ENCODE peak calls at places on chromosomes 13 and 19, in four cellular contexts. One of them, this sample, is unnamed.

GRCh38 chr13:111652676-111653075 is 332.2 kb downstream of the TEX29 start:
- DNase-seq in AG04450: no peak
- DNase-seq in progenitor cell of endocrine pancreas: no peak
- DNase-seq in astrocyte of the spinal cord: no peak
- DNase-seq in this sample: no peak

GRCh38 chr13:104525467-104525866 is 1459.2 kb upstream of the SLC10A2 start:
- DNase-seq in AG04450: no peak
- DNase-seq in progenitor cell of endocrine pancreas: no peak
- DNase-seq in astrocyte of the spinal cord: no peak
- DNase-seq in this sample: peak; percentile 52

GRCh38 chr19:14517840-14518505 is at the start of gene DNAJB1:
- DNase-seq in AG04450: no peak
- DNase-seq in progenitor cell of endocrine pancreas: peak; percentile 46
- DNase-seq in astrocyte of the spinal cord: peak; percentile 94
- DNase-seq in this sample: peak; percentile 96

GRCh38 chr13:113837554-113838355 is 26.1 kb downstream of the GAS6 start:
- DNase-seq in AG04450: peak; percentile 97
- DNase-seq in progenitor cell of endocrine pancreas: no peak
- DNase-seq in astrocyte of the spinal cord: peak; percentile 100
- DNase-seq in this sample: no peak

GRCh38 chr19:38057954-38058690 is 151.1 kb downstream of the SIPA1L3 start:
- DNase-seq in AG04450: no peak
- DNase-seq in progenitor cell of endocrine pancreas: peak; percentile 24
- DNase-seq in astrocyte of the spinal cord: no peak
- DNase-seq in this sample: no peak

GRCh38 chr19:391199-391557 is 17.8 kb downstream of the C2CD4C start:
- DNase-seq in AG04450: no peak
- DNase-seq in progenitor cell of endocrine pancreas: no peak
- DNase-seq in astrocyte of the spinal cord: no peak
- DNase-seq in this sample: no peak

GRCh38 chr19:41707871-41708371 is 505 bp upstream of the CEACAM5 start:
- DNase-seq in AG04450: no peak
- DNase-seq in progenitor cell of endocrine pancreas: no peak
- DNase-seq in astrocyte of the spinal cord: no peak
- DNase-seq in this sample: no peak

GRCh38 chr19:47035495-47036232 is 12.8 kb downstream of the TMEM160 start:
- DNase-seq in AG04450: peak; percentile 47
- DNase-seq in progenitor cell of endocrine pancreas: peak; percentile 96
- DNase-seq in astrocyte of the spinal cord: peak; percentile 79
- DNase-seq in this sample: no peak

GRCh38 chr19:3716147-3716668 is 8.0 kb downstream of the TJP3 start:
- DNase-seq in AG04450: no peak
- DNase-seq in progenitor cell of endocrine pancreas: no peak
- DNase-seq in astrocyte of the spinal cord: no peak
- DNase-seq in this sample: no peak

GRCh38 chr13:77529501-77529840 is 6.0 kb upstream of the SCEL start:
- DNase-seq in AG04450: no peak
- DNase-seq in progenitor cell of endocrine pancreas: no peak
- DNase-seq in astrocyte of the spinal cord: no peak
- DNase-seq in this sample: no peak

DNA sequence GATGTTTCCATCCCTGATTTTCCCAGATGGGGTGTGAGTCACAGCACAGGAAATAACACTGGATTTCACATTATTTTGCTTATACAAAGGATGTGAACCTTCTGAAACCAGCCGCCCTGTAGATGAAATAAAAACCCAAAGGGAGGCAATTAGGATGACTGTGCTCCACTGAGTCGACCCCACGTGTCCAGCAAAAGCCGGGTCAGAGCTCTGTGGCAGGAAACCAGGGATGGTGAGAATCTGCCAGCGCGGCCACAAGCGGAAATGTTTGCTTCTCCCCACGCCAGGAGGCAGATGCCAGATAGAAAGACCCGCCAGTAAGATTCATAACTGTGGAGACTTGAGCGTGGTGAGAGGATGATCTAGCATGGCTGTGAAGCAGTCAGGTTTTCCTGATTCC is 764.4 kb downstream of the LIG4 start:
- DNase-seq in AG04450: peak; percentile 96
- DNase-seq in progenitor cell of endocrine pancreas: no peak
- DNase-seq in astrocyte of the spinal cord: peak; percentile 99
- DNase-seq in this sample: peak; percentile 92
- TF ChIP-seq CTCF in AG04450: peak; percentile 28
- TF ChIP-seq CTCF in progenitor cell of endocrine pancreas: no peak
- TF ChIP-seq CTCF in astrocyte of the spinal cord: no peak
- TF ChIP-seq CTCF in this sample: no peak

GRCh38 chr19:19315444-19315843 is 4.9 kb downstream of the SUGP1 start:
- DNase-seq in AG04450: no peak
- DNase-seq in progenitor cell of endocrine pancreas: no peak
- DNase-seq in astrocyte of the spinal cord: no peak
- DNase-seq in this sample: no peak
- TF ChIP-seq CTCF in AG04450: no peak
- TF ChIP-seq CTCF in progenitor cell of endocrine pancreas: no peak
- TF ChIP-seq CTCF in astrocyte of the spinal cord: peak; percentile 5
- TF ChIP-seq CTCF in this sample: peak; percentile 13

DNA sequence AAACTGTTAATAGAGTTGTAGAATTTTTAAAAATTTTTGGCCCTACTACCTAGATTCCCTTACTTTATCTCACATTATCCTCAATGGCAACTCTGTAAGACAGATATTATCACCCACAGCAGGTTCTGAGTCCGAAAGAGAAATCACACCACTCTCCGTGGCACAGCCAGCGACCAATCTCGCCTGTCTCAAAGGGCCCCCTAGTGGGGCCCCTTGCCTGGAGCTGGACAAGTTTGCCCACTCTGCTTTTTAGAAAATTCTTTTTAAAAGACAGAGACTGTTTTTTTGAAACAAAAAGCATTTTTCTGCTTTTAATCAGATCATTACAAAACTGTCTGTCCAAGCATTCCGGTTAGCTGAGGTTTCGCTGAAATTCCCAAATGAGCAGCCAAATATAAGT is 21.7 kb downstream of the PHF11 start:
- DNase-seq in AG04450: no peak
- DNase-seq in progenitor cell of endocrine pancreas: no peak
- DNase-seq in astrocyte of the spinal cord: no peak
- DNase-seq in this sample: no peak
- TF ChIP-seq CTCF in AG04450: peak; percentile 47
- TF ChIP-seq CTCF in progenitor cell of endocrine pancreas: peak; percentile 50
- TF ChIP-seq CTCF in astrocyte of the spinal cord: peak; percentile 57
- TF ChIP-seq CTCF in this sample: peak; percentile 57

GRCh38 chr19:49798574-49798973 is 14.5 kb downstream of the FUZ start:
- DNase-seq in AG04450: no peak
- DNase-seq in progenitor cell of endocrine pancreas: no peak
- DNase-seq in astrocyte of the spinal cord: no peak
- DNase-seq in this sample: no peak

GRCh38 chr19:49799271-49799797 is 13.8 kb downstream of the FUZ start:
- DNase-seq in AG04450: no peak
- DNase-seq in progenitor cell of endocrine pancreas: no peak
- DNase-seq in astrocyte of the spinal cord: no peak
- DNase-seq in this sample: no peak

GRCh38 chr19:49801401-49801888 is 11.6 kb downstream of the FUZ start:
- DNase-seq in AG04450: no peak
- DNase-seq in progenitor cell of endocrine pancreas: no peak
- DNase-seq in astrocyte of the spinal cord: no peak
- DNase-seq in this sample: no peak

GRCh38 chr19:49800771-49801170 is 12.3 kb downstream of the FUZ start:
- DNase-seq in AG04450: no peak
- DNase-seq in progenitor cell of endocrine pancreas: no peak
- DNase-seq in astrocyte of the spinal cord: no peak
- DNase-seq in this sample: no peak

DNA sequence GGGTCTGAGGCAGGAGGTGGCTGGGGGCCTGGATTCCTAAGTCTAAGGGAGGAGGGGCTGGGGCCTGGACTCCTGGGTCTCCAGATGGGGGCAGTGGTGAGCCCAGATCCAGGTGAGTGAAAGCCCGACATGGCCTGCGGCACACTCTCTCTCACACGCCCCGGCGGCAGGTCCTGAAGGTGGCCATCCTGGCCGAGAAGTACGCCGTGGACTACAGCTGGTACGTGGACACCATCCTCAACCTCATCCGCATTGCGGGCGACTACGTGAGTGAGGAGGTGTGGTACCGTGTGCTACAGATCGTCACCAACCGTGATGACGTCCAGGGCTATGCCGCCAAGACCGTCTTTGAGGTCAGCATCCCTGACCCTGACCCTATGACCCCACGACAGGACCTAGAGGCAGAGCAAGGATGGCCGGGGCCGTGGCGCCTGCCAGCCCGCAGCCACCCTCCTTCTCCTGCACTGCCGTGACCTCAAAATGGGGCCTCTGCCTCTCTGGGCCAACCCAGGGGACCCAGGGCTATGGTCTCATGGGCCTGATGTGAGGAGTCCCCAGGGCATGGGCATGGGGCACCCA is 13.2 kb downstream of the FUZ start:
- DNase-seq in AG04450: no peak
- DNase-seq in progenitor cell of endocrine pancreas: no peak
- DNase-seq in astrocyte of the spinal cord: no peak
- DNase-seq in this sample: no peak
- TF ChIP-seq CTCF in AG04450: no peak
- TF ChIP-seq CTCF in progenitor cell of endocrine pancreas: no peak
- TF ChIP-seq CTCF in astrocyte of the spinal cord: peak; percentile 21
- TF ChIP-seq CTCF in this sample: peak; percentile 34

DNA sequence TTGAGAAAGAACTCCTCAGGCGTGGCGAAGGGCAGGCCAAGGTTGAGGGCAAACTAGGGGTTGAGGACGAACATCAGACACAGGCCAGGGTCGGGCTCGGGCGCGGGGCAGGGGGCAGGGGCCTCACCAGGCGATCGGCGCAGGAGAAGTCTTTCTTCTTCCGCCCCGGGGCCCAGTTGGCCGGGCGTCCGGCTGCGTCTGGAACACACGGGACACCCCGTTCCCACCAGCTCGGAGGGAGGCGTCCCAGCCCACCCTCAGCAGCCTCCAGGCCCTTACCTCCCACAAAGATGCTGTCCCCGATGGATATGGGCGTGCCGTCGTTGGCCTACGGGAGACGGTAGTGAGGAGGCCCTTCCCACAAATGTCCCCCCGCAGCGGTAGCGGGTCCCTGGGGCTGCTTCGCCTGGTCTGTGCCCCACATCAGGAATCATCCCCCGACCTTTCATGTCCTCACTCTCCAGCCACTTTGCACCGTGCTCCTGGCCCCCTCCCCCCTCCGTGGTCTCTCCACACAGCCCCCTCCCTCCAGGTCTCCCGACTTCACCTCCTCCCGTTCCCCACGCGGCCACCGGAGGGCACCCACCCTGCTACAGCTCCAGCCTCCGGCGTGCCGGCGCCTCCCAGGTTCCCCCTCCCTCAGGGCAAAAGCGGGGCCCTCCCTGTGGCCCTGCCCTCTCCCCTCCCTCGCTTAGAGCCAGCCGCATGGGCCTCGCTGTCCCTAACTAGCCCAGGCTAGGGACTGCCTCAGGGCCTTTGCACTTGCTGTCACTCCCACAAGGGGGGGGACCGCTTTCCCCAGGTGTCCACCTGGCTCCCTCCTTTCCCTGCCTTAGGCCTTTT is 4.7 kb downstream of the PNKP start:
- DNase-seq in AG04450: no peak
- DNase-seq in progenitor cell of endocrine pancreas: no peak
- DNase-seq in astrocyte of the spinal cord: no peak
- DNase-seq in this sample: no peak
- TF ChIP-seq CTCF in AG04450: peak; percentile 36
- TF ChIP-seq CTCF in progenitor cell of endocrine pancreas: peak; percentile 31
- TF ChIP-seq CTCF in astrocyte of the spinal cord: peak; percentile 31
- TF ChIP-seq CTCF in this sample: peak; percentile 60